ENCODE peak calls at places on chromosome 2, in nine cellular contexts. V is K562, Y is spleen, K is breast epithelium, T is suprapubic skin, I is sigmoid colon, M is HL-60, Q is GM12891, R is stomach. C is an unnamed sample.

GRCh38 chr2:223528036-223528435 is 74.1 kb downstream of the SCG2 start:
- DNase-seq in V (no peak), Y (no peak), K (no peak), T (no peak), I (no peak), M (no peak), Q (no peak), R (no peak), C (no peak)

GRCh38 chr2:149068996-149069888 is 30.7 kb downstream of the LYPD6B start:
- DNase-seq in V (no peak), Y (no peak), K (no peak), T (no peak), I (no peak), M (no peak), Q (no peak), R (no peak), C (peak; percentile 39)

GRCh38 chr2:55196526-55196925 is 35.6 kb downstream of the CLHC1 start:
- DNase-seq in V (no peak), Y (no peak), K (no peak), T (no peak), I (no peak), M (no peak), Q (no peak), R (no peak), C (no peak)

GRCh38 chr2:71923887-71924533 is 223.7 kb downstream of the CYP26B1 start:
- DNase-seq in V (peak; percentile 79), Y (no peak), K (no peak), T (no peak), I (no peak), M (peak; percentile 65), Q (peak; percentile 59), R (peak; percentile 73), C (no peak)

GRCh38 chr2:1743396-1744150 is 742 bp downstream of the PXDN start:
- DNase-seq in V (no peak), Y (peak; percentile 69), K (no peak), T (peak; percentile 76), I (peak; percentile 79), M (no peak), Q (no peak), R (no peak), C (no peak)

GRCh38 chr2:109726666-109727270 is 67.3 kb upstream of the RGPD5 start:
- DNase-seq in V (no peak), Y (no peak), K (peak; percentile 5), T (peak; percentile 34), I (peak; percentile 35), M (no peak), Q (no peak), R (no peak), C (no peak)

GRCh38 chr2:27096748-27097297 is 10.3 kb downstream of the KHK start:
- DNase-seq in V (no peak), Y (no peak), K (no peak), T (no peak), I (no peak), M (no peak), Q (no peak), R (no peak), C (no peak)

GRCh38 chr2:67772216-67773180 is 290.3 kb downstream of the C1D start:
- DNase-seq in V (no peak), Y (no peak), K (peak; percentile 24), T (no peak), I (peak; percentile 64), M (no peak), Q (no peak), R (no peak), C (no peak)

GRCh38 chr2:189854152-189854551 is 69.9 kb downstream of the PMS1 start:
- DNase-seq in V (no peak), Y (no peak), K (no peak), T (no peak), I (no peak), M (no peak), Q (no peak), R (no peak), C (peak; percentile 61)

GRCh38 chr2:113762377-113763118 is 6.1 kb upstream of the SLC35F5 start:
- DNase-seq in V (no peak), Y (no peak), K (no peak), T (no peak), I (no peak), M (no peak), Q (no peak), R (no peak), C (no peak)

GRCh38 chr2:25936889-25937545 is 45.3 kb downstream of the KIF3C start:
- DNase-seq in V (no peak), Y (no peak), K (no peak), T (no peak), I (no peak), M (no peak), Q (no peak), R (no peak), C (no peak)
- TF ChIP-seq POLR2AphosphoS5 in V (no peak), Y (no peak), K (no peak), T (no peak), I (no peak), M (no peak), Q (no peak), R (peak; percentile 72), C (no peak)

GRCh38 chr2:10036095-10036879 is 7.1 kb upstream of the KLF11 start:
- DNase-seq in V (no peak), Y (no peak), K (no peak), T (no peak), I (peak; percentile 91), M (peak; percentile 5), Q (no peak), R (peak; percentile 91), C (no peak)
- TF ChIP-seq POLR2AphosphoS5 in V (no peak), Y (peak; percentile 75), K (no peak), T (no peak), I (no peak), M (no peak), Q (no peak), R (no peak), C (no peak)

GRCh38 chr2:152334701-152335015 is 316 bp upstream of the FMNL2 start:
- DNase-seq in V (no peak), Y (no peak), K (no peak), T (no peak), I (no peak), M (no peak), Q (no peak), R (no peak), C (no peak)
- TF ChIP-seq POLR2AphosphoS5 in V (no peak), Y (no peak), K (no peak), T (no peak), I (no peak), M (no peak), Q (no peak), R (no peak), C (no peak)

DNA sequence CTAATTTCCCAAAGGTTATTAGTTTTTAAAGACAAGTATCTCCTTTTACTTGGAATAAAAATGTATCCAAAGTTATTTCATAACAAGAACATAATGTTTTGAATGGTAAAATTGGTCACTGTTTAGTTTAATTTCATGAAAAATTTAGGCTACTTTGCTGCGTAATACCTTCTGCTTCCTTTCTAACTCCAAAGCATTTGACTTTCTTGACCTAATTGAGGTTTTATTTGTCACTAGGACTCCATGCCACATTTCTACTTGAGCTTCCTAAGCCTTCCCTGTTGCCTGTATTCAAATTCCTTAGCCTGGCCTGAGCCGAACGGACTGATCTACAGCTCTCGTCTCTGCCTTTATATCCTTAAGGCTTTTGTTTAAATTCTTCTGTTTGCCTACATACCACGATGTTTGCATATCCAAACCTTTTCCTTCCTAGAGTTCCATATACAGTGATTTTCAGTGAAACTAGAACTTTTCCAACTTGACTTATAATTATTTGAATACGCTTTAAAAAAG is 25.1 kb downstream of the ARMC9 start:
- DNase-seq in V (no peak), Y (no peak), K (no peak), T (no peak), I (peak; percentile 12), M (no peak), Q (no peak), R (no peak), C (no peak)
- TF ChIP-seq POLR2AphosphoS5 in V (no peak), Y (no peak), K (no peak), T (no peak), I (no peak), M (no peak), Q (no peak), R (no peak), C (no peak)

GRCh38 chr2:14634885-14635871 is 2.7 kb downstream of the LRATD1 start:
- DNase-seq in V (peak; percentile 54), Y (peak; percentile 73), K (peak; percentile 79), T (peak; percentile 87), I (peak; percentile 89), M (no peak), Q (no peak), R (peak; percentile 76), C (no peak)

GRCh38 chr2:14633451-14634211 is 1.1 kb downstream of the LRATD1 start:
- DNase-seq in V (no peak), Y (no peak), K (no peak), T (no peak), I (peak; percentile 67), M (no peak), Q (no peak), R (no peak), C (no peak)

GRCh38 chr2:14632133-14632936 is at the start of gene LRATD1:
- DNase-seq in V (peak; percentile 72), Y (peak; percentile 73), K (peak; percentile 79), T (peak; percentile 85), I (peak; percentile 93), M (no peak), Q (no peak), R (peak; percentile 94), C (no peak)

GRCh38 chr2:14633031-14633430 is 514 bp downstream of the LRATD1 start:
- DNase-seq in V (no peak), Y (no peak), K (no peak), T (no peak), I (no peak), M (no peak), Q (no peak), R (peak; percentile 30), C (no peak)

GRCh38 chr2:14634223-14634884 is 1.8 kb downstream of the LRATD1 start:
- DNase-seq in V (peak; percentile 62), Y (peak; percentile 72), K (peak; percentile 82), T (peak; percentile 86), I (peak; percentile 89), M (no peak), Q (no peak), R (peak; percentile 93), C (no peak)
- TF ChIP-seq POLR2AphosphoS5 in V (no peak), Y (peak; percentile 9), K (peak; percentile 30), T (peak; percentile 59), I (no peak), M (no peak), Q (no peak), R (peak; percentile 75), C (no peak)

DNA sequence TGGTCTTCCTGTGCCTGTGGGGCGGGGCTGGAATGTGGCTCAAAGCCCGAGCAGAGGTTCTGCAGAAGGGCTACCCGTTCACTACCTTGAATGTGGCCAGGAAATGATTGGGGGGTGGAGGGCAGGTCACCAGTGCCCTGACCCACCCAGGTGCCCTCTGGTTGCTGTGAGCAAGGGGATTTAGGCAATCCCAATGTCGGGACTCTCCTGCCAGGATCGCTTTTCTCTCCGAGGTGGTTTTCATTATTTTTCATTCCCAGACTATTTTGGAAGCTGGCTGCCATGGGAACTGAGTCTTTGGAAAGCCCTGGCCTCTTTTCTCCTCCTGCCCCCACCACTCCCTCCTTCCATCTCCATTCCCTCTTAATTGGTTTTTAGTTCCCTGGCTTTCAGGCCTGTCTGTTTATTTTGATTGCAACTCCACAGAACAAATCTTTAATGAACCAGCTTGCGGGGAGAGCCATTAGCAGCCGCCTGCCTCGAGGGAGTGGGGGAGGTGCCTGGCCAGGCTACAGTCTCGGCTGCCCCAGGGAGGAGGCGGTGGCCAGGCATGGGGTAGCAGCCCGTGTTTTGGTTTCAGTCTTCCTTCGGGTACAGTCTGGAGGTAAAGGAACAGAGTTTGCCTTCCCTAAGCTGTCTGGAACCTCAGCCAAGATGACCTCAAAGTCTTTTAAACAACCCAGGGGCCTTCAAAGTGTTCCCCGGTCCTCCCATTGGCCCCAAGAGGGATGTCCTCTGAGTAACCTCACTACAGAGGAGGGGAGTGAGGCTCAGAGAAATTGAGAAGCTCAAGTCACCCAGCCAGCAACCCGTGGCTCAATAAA is 114.4 kb upstream of the HAAO start:
- DNase-seq in V (peak; percentile 50), Y (no peak), K (peak; percentile 89), T (peak; percentile 82), I (peak; percentile 82), M (no peak), Q (no peak), R (peak; percentile 65), C (no peak)
- TF ChIP-seq POLR2AphosphoS5 in V (peak; percentile 18), Y (peak; percentile 57), K (peak; percentile 59), T (no peak), I (no peak), M (no peak), Q (no peak), R (peak; percentile 53), C (no peak)